ENCODE peak calls at places on chromosomes 2 and 18, in four cellular contexts. D is HCT116, V is HepG2, K is K562. Q is an unnamed sample. For H3K27me3, the result is how much of the 10 kb centered on the place peaks cover.

GRCh38 chr2:214881647-214882205 is 72.2 kb upstream of the BARD1 start:
- DNase-seq in D (no peak), V (no peak), K (no peak), Q (no peak)

GRCh38 chr2:6865346-6866238 is at the start of gene CMPK2:
- DNase-seq in D (no peak), V (peak), K (peak), Q (no peak)

GRCh38 chr2:168961450-168962229 is 60.5 kb downstream of the G6PC2 start:
- DNase-seq in D (peak), V (peak), K (peak), Q (peak)

GRCh38 chr2:127228102-127228501 is 8.0 kb upstream of the CYP27C1 start:
- DNase-seq in D (no peak), V (no peak), K (no peak), Q (no peak)

GRCh38 chr2:156573710-156574109 is 137.5 kb downstream of the GPD2 start:
- DNase-seq in D (no peak), V (no peak), K (no peak), Q (no peak)

GRCh38 chr2:24986397-24986796 is 14.6 kb upstream of the DNAJC27 start:
- DNase-seq in D (no peak), V (no peak), K (no peak), Q (no peak)

GRCh38 chr18:56402872-56403516 is 235.4 kb downstream of the TXNL1 start:
- DNase-seq in D (no peak), V (no peak), K (no peak), Q (no peak)

GRCh38 chr2:120291464-120292311 is 39.0 kb downstream of the RALB start:
- DNase-seq in D (peak), V (no peak), K (peak), Q (no peak)

GRCh38 chr2:13654416-13654815 is 937.7 kb downstream of the TRIB2 start:
- DNase-seq in D (no peak), V (no peak), K (no peak), Q (no peak)

GRCh38 chr2:25983735-25984134 is 1.4 kb upstream of the KIF3C start:
- DNase-seq in D (no peak), V (no peak), K (no peak), Q (no peak)

GRCh38 chr2:147366281-147366680 is 478.5 kb upstream of the ACVR2A start:
- DNase-seq in D (no peak), V (no peak), K (no peak), Q (no peak)

GRCh38 chr2:151367571-151367970 is 10.2 kb downstream of the TNFAIP6 start:
- DNase-seq in D (no peak), V (no peak), K (no peak), Q (no peak)

GRCh38 chr2:72134408-72134996 is 13.2 kb downstream of the CYP26B1 start:
- DNase-seq in D (no peak), V (no peak), K (no peak), Q (no peak)

GRCh38 chr18:26919656-26920055 is 54.1 kb upstream of the AQP4 start:
- DNase-seq in D (no peak), V (no peak), K (no peak), Q (no peak)

GRCh38 chr2:84839851-84840250 is 41.0 kb downstream of the TRABD2A start:
- DNase-seq in D (no peak), V (no peak), K (no peak), Q (no peak)

GRCh38 chr18:10912790-10913560 is 236.4 kb downstream of the PIEZO2 start:
- DNase-seq in D (no peak), V (peak), K (no peak), Q (no peak)

GRCh38 chr2:223083402-223084070 is 31.5 kb downstream of the KCNE4 start:
- DNase-seq in D (no peak), V (no peak), K (no peak), Q (no peak)

GRCh38 chr2:157746234-157746950 is 117.7 kb upstream of the ACVR1C start:
- DNase-seq in D (no peak), V (no peak), K (no peak), Q (no peak)

GRCh38 chr2:233711312-233712008 is 1.2 kb upstream of the UGT1A5 start:
- DNase-seq in D (peak), V (peak), K (peak), Q (peak)

GRCh38 chr18:11752116-11752911 is 63.2 kb downstream of the GNAL start:
- DNase-seq in D (no peak), V (no peak), K (peak), Q (no peak)

GRCh38 chr2:108823286-108823685 is 36.7 kb downstream of the CCDC138 start:
- DNase-seq in D (no peak), V (peak), K (no peak), Q (no peak)

GRCh38 chr18:28455971-28456370 is 279.0 kb upstream of the CDH2 start:
- DNase-seq in D (no peak), V (no peak), K (no peak), Q (no peak)

GRCh38 chr2:139790807-139791206 is 1010.6 kb upstream of the NXPH2 start:
- DNase-seq in D (peak), V (no peak), K (no peak), Q (peak)

GRCh38 chr2:176134978-176135575 is 5.6 kb downstream of the HOXD8 start:
- DNase-seq in D (no peak), V (peak), K (no peak), Q (no peak)

GRCh38 chr2:168851674-168852320 is 38.4 kb downstream of the SPC25 start:
- DNase-seq in D (peak), V (no peak), K (peak), Q (no peak)

GRCh38 chr2:234446404-234447076 is 50.3 kb downstream of the ARL4C start:
- DNase-seq in D (no peak), V (no peak), K (no peak), Q (no peak)

GRCh38 chr2:109280804-109281203 is 151.8 kb downstream of the SH3RF3 start:
- DNase-seq in D (no peak), V (no peak), K (no peak), Q (no peak)

GRCh38 chr18:13984080-13984479 is 68.7 kb upstream of the MC2R start:
- DNase-seq in D (no peak), V (no peak), K (no peak), Q (no peak)

GRCh38 chr2:96524482-96525210 is 11.9 kb upstream of the ARID5A start:
- DNase-seq in D (no peak), V (no peak), K (no peak), Q (no peak)
- H3K27me3 ChIP-seq in D (under half), V (under half), K (under half), Q (under half)

GRCh38 chr18:49677762-49678398 is 116.0 kb downstream of the LIPG start:
- DNase-seq in D (no peak), V (no peak), K (peak), Q (no peak)

GRCh38 chr18:49681387-49681786 is 119.5 kb downstream of the LIPG start:
- DNase-seq in D (no peak), V (peak), K (no peak), Q (no peak)

GRCh38 chr18:49678440-49678839 is 116.6 kb downstream of the LIPG start:
- DNase-seq in D (no peak), V (no peak), K (no peak), Q (no peak)

GRCh38 chr18:49685231-49685942 is 123.5 kb downstream of the LIPG start:
- DNase-seq in D (no peak), V (no peak), K (no peak), Q (no peak)

GRCh38 chr18:49682301-49683190 is 120.7 kb downstream of the LIPG start:
- DNase-seq in D (no peak), V (no peak), K (no peak), Q (no peak)
- TF ChIP-seq TCF7L2 in D (no peak), V (no peak), K (no peak), Q (no peak)

GRCh38 chr18:67794512-67794911 is 278.0 kb upstream of the DSEL start:
- DNase-seq in D (no peak), V (no peak), K (no peak), Q (no peak)
- H3K4me3 ChIP-seq in D (no peak), V (no peak), K (no peak), Q (no peak)

GRCh38 chr2:2714413-2714812 is 383.3 kb upstream of the MYT1L start:
- DNase-seq in D (no peak), V (no peak), K (no peak), Q (no peak)
- H3K27me3 ChIP-seq in D (half or more), V (under half), K (under half), Q (under half)

GRCh38 chr2:212692466-212692865 is 153.9 kb upstream of the ERBB4 start:
- DNase-seq in D (no peak), V (no peak), K (no peak), Q (no peak)
- TF ChIP-seq TCF7L2 in D (no peak), V (no peak), K (no peak), Q (no peak)

Q was measured in Panc1.